ENCODE peak calls at places on chromosomes 4 and X, in six cellular contexts. F, G, Q, B, Y and E are unnamed samples.

GRCh38 chr4:180665481-180665880 is 1577.7 kb upstream of the TENM3 start:
- DNase-seq in F (no peak), G (no peak), Q (no peak), B (no peak), Y (no peak), E (no peak)

GRCh38 chr4:5050520-5050955 is 742 bp upstream of the STK32B start:
- DNase-seq in F (peak; percentile 22), G (peak; percentile 87), Q (peak; percentile 56), B (no peak), Y (peak; percentile 83), E (peak; percentile 18)

GRCh38 chrX:75273483-75273882 is 402 bp upstream of the UPRT start:
- DNase-seq in F (no peak), G (no peak), Q (peak; percentile 30), B (peak; percentile 0), Y (no peak), E (no peak)

GRCh38 chr4:80172203-80172602 is 25.1 kb upstream of the PRDM8 start:
- DNase-seq in F (no peak), G (no peak), Q (no peak), B (no peak), Y (no peak), E (peak; percentile 34)

GRCh38 chrX:131677655-131678628 is 134.1 kb downstream of the OR13H1 start:
- DNase-seq in F (peak; percentile 45), G (no peak), Q (peak; percentile 28), B (no peak), Y (peak; percentile 3), E (no peak)

GRCh38 chr4:54277691-54278090 is 48.6 kb downstream of the PDGFRA start:
- DNase-seq in F (no peak), G (no peak), Q (no peak), B (no peak), Y (peak; percentile 92), E (no peak)

GRCh38 chr4:14178421-14178820 is 550.9 kb upstream of the BOD1L1 start:
- DNase-seq in F (no peak), G (no peak), Q (no peak), B (no peak), Y (peak; percentile 57), E (peak; percentile 21)

GRCh38 chrX:39828971-39829370 is 268.8 kb downstream of the BCOR start:
- DNase-seq in F (no peak), G (no peak), Q (no peak), B (no peak), Y (no peak), E (no peak)

GRCh38 chr4:122249357-122249756 is 97.2 kb downstream of the BLTP1 start:
- DNase-seq in F (no peak), G (no peak), Q (no peak), B (no peak), Y (no peak), E (no peak)

GRCh38 chr4:85740431-85740861 is 265.5 kb downstream of the ARHGAP24 start:
- DNase-seq in F (no peak), G (no peak), Q (no peak), B (no peak), Y (peak; percentile 67), E (no peak)

GRCh38 chr4:22241415-22241814 is 274.5 kb downstream of the ADGRA3 start:
- DNase-seq in F (no peak), G (no peak), Q (no peak), B (no peak), Y (no peak), E (no peak)

GRCh38 chrX:110167952-110168451 is 149.9 kb downstream of the AMMECR1 start:
- DNase-seq in F (peak; percentile 71), G (no peak), Q (no peak), B (peak; percentile 35), Y (no peak), E (peak; percentile 9)

GRCh38 chr4:53205970-53206369 is 159.9 kb downstream of the SCFD2 start:
- DNase-seq in F (no peak), G (no peak), Q (no peak), B (no peak), Y (peak; percentile 36), E (no peak)

GRCh38 chrX:121479406-121479805 is 432.0 kb downstream of the GLUD2 start:
- DNase-seq in F (no peak), G (no peak), Q (no peak), B (no peak), Y (no peak), E (no peak)

GRCh38 chr4:158006973-158007372 is 165.9 kb downstream of the GASK1B start:
- DNase-seq in F (no peak), G (no peak), Q (no peak), B (no peak), Y (no peak), E (no peak)

GRCh38 chr4:118942465-118942864 is 53.8 kb downstream of the SYNPO2 start:
- DNase-seq in F (no peak), G (no peak), Q (no peak), B (no peak), Y (peak; percentile 13), E (no peak)

GRCh38 chrX:72714471-72714916 is 388 bp upstream of the PHKA1 start:
- DNase-seq in F (peak; percentile 64), G (peak; percentile 86), Q (peak; percentile 52), B (no peak), Y (peak; percentile 62), E (no peak)

GRCh38 chrX:154727418-154728323 is 23.2 kb downstream of the GAB3 start:
- DNase-seq in F (peak; percentile 28), G (peak; percentile 82), Q (no peak), B (no peak), Y (peak; percentile 77), E (no peak)

GRCh38 chr4:12576409-12576808 is 907.7 kb downstream of the RAB28 start:
- DNase-seq in F (no peak), G (no peak), Q (no peak), B (no peak), Y (no peak), E (no peak)

GRCh38 chr4:176726803-176727202 is 65.9 kb downstream of the VEGFC start:
- DNase-seq in F (no peak), G (no peak), Q (no peak), B (no peak), Y (peak; percentile 97), E (no peak)

GRCh38 chr4:176498857-176499256 is 179.1 kb downstream of the SPCS3 start:
- DNase-seq in F (peak; percentile 1), G (no peak), Q (no peak), B (no peak), Y (peak; percentile 66), E (no peak)

GRCh38 chr4:154720618-154721267 is 23.1 kb upstream of the LRAT start:
- DNase-seq in F (no peak), G (no peak), Q (no peak), B (no peak), Y (no peak), E (no peak)

GRCh38 chr4:3045500-3045850 is 28.9 kb downstream of the HTT-AS start:
- DNase-seq in F (no peak), G (no peak), Q (peak; percentile 38), B (peak; percentile 73), Y (peak; percentile 74), E (peak; percentile 87)

GRCh38 chr4:120990246-120990645 is 67.7 kb upstream of the PRDM5 start:
- DNase-seq in F (no peak), G (no peak), Q (no peak), B (no peak), Y (no peak), E (no peak)

GRCh38 chr4:113232194-113232593 is 182.7 kb downstream of the ANK2 start:
- DNase-seq in F (no peak), G (no peak), Q (no peak), B (no peak), Y (peak; percentile 6), E (no peak)

GRCh38 chrX:133191739-133192039 is 26.5 kb downstream of the TFDP3 start:
- DNase-seq in F (no peak), G (no peak), Q (no peak), B (no peak), Y (no peak), E (no peak)

GRCh38 chr4:99723555-99724450 is 66.2 kb upstream of the C4orf54 start:
- DNase-seq in F (peak; percentile 64), G (peak; percentile 81), Q (peak; percentile 54), B (no peak), Y (peak; percentile 88), E (no peak)

GRCh38 chrX:110430293-110431076 is 71.8 kb downstream of the RTL9 start:
- DNase-seq in F (no peak), G (no peak), Q (no peak), B (no peak), Y (no peak), E (no peak)

GRCh38 chr4:186627226-186627865 is 72.0 kb upstream of the MTNR1A start:
- DNase-seq in F (peak; percentile 25), G (no peak), Q (no peak), B (no peak), Y (peak; percentile 52), E (no peak)

DNA sequence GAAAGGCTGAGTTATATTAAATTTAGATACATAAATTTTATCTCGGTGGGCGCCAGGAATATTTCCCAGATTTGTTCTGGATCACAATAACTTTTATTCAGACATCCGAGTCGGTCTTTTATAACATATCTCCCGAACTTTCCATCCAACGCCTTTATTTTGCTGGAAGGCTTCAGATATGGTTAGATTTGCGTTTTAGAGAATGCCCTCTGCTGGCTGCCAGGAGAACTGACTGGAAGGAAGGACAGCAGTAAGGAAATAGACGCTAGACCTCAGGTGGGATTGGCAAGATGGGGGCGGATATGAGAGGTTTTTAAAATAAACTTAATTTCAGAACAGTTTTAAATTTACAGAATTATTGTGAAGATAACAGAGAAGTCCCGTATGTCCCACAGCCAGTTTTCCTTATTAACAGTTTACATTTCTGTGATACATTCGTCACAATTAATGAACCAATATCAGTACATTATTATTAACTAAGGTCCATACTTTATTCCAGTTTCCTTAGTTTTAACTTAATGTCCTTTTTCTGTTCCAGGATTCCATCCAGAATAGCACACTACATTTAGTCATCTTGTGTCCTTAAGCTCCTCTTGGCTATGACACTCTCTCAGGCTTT is 4.6 kb upstream of the KANTR start:
- DNase-seq in F (peak; percentile 43), G (no peak), Q (peak; percentile 60), B (peak; percentile 31), Y (peak; percentile 68), E (peak; percentile 59)
- H3K4me3 ChIP-seq in F (no peak overlapping the region), G (peak overlapping the region; percentile 65), Q (peak overlapping the region; percentile 18), B (peak overlapping the region; percentile 67), Y (peak overlapping the region; percentile 33), E (peak overlapping the region; percentile 53)

GRCh38 chr4:171880136-171880535 is 66.9 kb downstream of the GALNTL6 start:
- DNase-seq in F (no peak), G (no peak), Q (no peak), B (no peak), Y (peak; percentile 0), E (no peak)
- H3K27ac ChIP-seq in F (no peak overlapping the region), G (no peak overlapping the region), Q (no peak overlapping the region), B (no peak overlapping the region), Y (no peak overlapping the region), E (no peak overlapping the region)

GRCh38 chrX:53583571-53583970 is 102.9 kb downstream of the HUWE1 start:
- DNase-seq in F (no peak), G (no peak), Q (no peak), B (no peak), Y (no peak), E (no peak)
- H3K9me3 ChIP-seq in F (no peaks in the 10 kb centered on the region), G (no peaks in the 10 kb centered on the region), Q (no peaks in the 10 kb centered on the region), B (no peaks in the 10 kb centered on the region), Y (no peaks in the 10 kb centered on the region), E (no peaks in the 10 kb centered on the region)

DNA sequence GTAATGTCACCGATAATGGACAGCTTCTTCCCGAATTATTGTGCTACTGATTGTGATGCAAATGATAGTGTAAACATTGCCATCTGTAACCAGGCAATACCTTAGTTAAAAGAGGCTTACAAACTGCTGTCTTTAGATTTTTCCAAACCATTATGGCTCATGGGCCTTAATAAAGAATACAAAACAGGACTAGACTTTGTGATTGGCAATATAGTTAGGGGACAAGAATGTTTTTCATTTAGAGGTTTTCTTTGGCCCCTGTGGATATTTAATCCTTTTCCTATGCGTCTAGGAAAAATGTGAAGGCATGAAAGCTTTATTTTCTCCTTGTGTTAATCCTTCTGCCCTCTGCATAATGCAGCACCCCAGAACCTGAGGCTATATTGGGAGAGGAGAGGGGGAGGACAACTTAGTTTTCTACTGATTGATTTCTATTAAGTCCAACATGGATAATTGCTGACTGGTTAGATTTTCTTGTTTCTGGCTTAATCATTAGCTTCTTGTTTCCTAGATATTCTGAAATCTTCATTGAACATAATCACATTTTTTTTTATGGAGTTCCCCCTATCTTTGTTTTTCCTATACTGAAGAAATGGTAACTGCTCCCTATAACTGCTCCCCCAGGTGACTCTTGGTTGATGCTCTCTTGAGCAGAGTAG is 1.9 kb downstream of the PRPS1 start:
- DNase-seq in F (no peak), G (no peak), Q (no peak), B (no peak), Y (no peak), E (no peak)
- H3K4me3 ChIP-seq in F (peak overlapping the region; percentile 74), G (no peak overlapping the region), Q (no peak overlapping the region), B (peak overlapping the region; percentile 86), Y (peak overlapping the region; percentile 67), E (peak overlapping the region; percentile 97)